ENCODE peak calls at places on chromosomes 4 and X, in six cellular contexts. One of them, this sample, is unnamed. For H3K4me1, the result is how much of the 10 kb centered on the place peaks cover.

GRCh38 chr4:13642576-13642975 is 15.1 kb upstream of the BOD1L1 start:
- DNase-seq in GM12878: no peak
- DNase-seq in K562: no peak
- DNase-seq in HepG2: no peak
- DNase-seq in H1: no peak
- DNase-seq in SK-N-SH: no peak
- DNase-seq in this sample: no peak

GRCh38 chrX:152821145-152821765 is 9.3 kb downstream of the CETN2 start:
- DNase-seq in GM12878: no peak
- DNase-seq in K562: peak
- DNase-seq in HepG2: peak
- DNase-seq in H1: peak
- DNase-seq in SK-N-SH: peak
- DNase-seq in this sample: peak

GRCh38 chr4:15964159-15964558 is 1.2 kb upstream of the FGFBP2 start:
- DNase-seq in GM12878: no peak
- DNase-seq in K562: no peak
- DNase-seq in HepG2: no peak
- DNase-seq in H1: no peak
- DNase-seq in SK-N-SH: no peak
- DNase-seq in this sample: no peak

GRCh38 chr4:153427363-153428071 is 38.6 kb upstream of the TMEM131L start:
- DNase-seq in GM12878: no peak
- DNase-seq in K562: no peak
- DNase-seq in HepG2: no peak
- DNase-seq in H1: no peak
- DNase-seq in SK-N-SH: no peak
- DNase-seq in this sample: no peak

GRCh38 chrX:8971116-8971515 is 62.8 kb downstream of the FAM9B start:
- DNase-seq in GM12878: no peak
- DNase-seq in K562: no peak
- DNase-seq in HepG2: peak
- DNase-seq in H1: no peak
- DNase-seq in SK-N-SH: peak
- DNase-seq in this sample: peak

GRCh38 chrX:100819534-100819836 is 706 bp upstream of the CSTF2 start:
- DNase-seq in GM12878: no peak
- DNase-seq in K562: no peak
- DNase-seq in HepG2: no peak
- DNase-seq in H1: no peak
- DNase-seq in SK-N-SH: no peak
- DNase-seq in this sample: no peak

GRCh38 chrX:43693602-43694406 is 37.7 kb downstream of the MAOA start:
- DNase-seq in GM12878: no peak
- DNase-seq in K562: no peak
- DNase-seq in HepG2: peak
- DNase-seq in H1: no peak
- DNase-seq in SK-N-SH: no peak
- DNase-seq in this sample: peak

GRCh38 chr4:150010525-150011126 is 67.6 kb upstream of the DCLK2 start:
- DNase-seq in GM12878: no peak
- DNase-seq in K562: peak
- DNase-seq in HepG2: peak
- DNase-seq in H1: no peak
- DNase-seq in SK-N-SH: peak
- DNase-seq in this sample: peak

GRCh38 chr4:87219648-87220093 is 747 bp downstream of the KLHL8 start:
- DNase-seq in GM12878: no peak
- DNase-seq in K562: peak
- DNase-seq in HepG2: peak
- DNase-seq in H1: no peak
- DNase-seq in SK-N-SH: no peak
- DNase-seq in this sample: no peak

GRCh38 chrX:8724176-8724757 is 7.7 kb downstream of the ANOS1 start:
- DNase-seq in GM12878: no peak
- DNase-seq in K562: no peak
- DNase-seq in HepG2: no peak
- DNase-seq in H1: no peak
- DNase-seq in SK-N-SH: peak
- DNase-seq in this sample: peak

GRCh38 chr4:139704915-139705485 is 39.4 kb downstream of the MGST2 start:
- DNase-seq in GM12878: no peak
- DNase-seq in K562: peak
- DNase-seq in HepG2: peak
- DNase-seq in H1: no peak
- DNase-seq in SK-N-SH: no peak
- DNase-seq in this sample: peak

GRCh38 chrX:110748256-110748811 is 47.3 kb downstream of the CHRDL1 start:
- DNase-seq in GM12878: no peak
- DNase-seq in K562: no peak
- DNase-seq in HepG2: no peak
- DNase-seq in H1: no peak
- DNase-seq in SK-N-SH: no peak
- DNase-seq in this sample: no peak

GRCh38 chrX:54492340-54492739 is 3.7 kb downstream of the FGD1 start:
- DNase-seq in GM12878: no peak
- DNase-seq in K562: no peak
- DNase-seq in HepG2: no peak
- DNase-seq in H1: no peak
- DNase-seq in SK-N-SH: no peak
- DNase-seq in this sample: no peak

GRCh38 chr4:15339732-15340131 is 88.1 kb upstream of the C1QTNF7 start:
- DNase-seq in GM12878: no peak
- DNase-seq in K562: no peak
- DNase-seq in HepG2: no peak
- DNase-seq in H1: no peak
- DNase-seq in SK-N-SH: no peak
- DNase-seq in this sample: no peak

GRCh38 chrX:104432321-104432720 is 133.7 kb upstream of the IL1RAPL2 start:
- DNase-seq in GM12878: no peak
- DNase-seq in K562: no peak
- DNase-seq in HepG2: no peak
- DNase-seq in H1: no peak
- DNase-seq in SK-N-SH: no peak
- DNase-seq in this sample: peak

GRCh38 chr4:48315728-48316630 is 25.4 kb upstream of the SLAIN2 start:
- DNase-seq in GM12878: no peak
- DNase-seq in K562: peak
- DNase-seq in HepG2: peak
- DNase-seq in H1: no peak
- DNase-seq in SK-N-SH: peak
- DNase-seq in this sample: peak

GRCh38 chrX:13377537-13377936 is 57.7 kb upstream of the ATXN3L start:
- DNase-seq in GM12878: no peak
- DNase-seq in K562: no peak
- DNase-seq in HepG2: no peak
- DNase-seq in H1: no peak
- DNase-seq in SK-N-SH: peak
- DNase-seq in this sample: no peak

GRCh38 chrX:14028473-14028872 is 1.2 kb downstream of the GEMIN8 start:
- DNase-seq in GM12878: peak
- DNase-seq in K562: no peak
- DNase-seq in HepG2: no peak
- DNase-seq in H1: no peak
- DNase-seq in SK-N-SH: no peak
- DNase-seq in this sample: no peak

GRCh38 chr4:150302553-150302952 is 224.3 kb downstream of the DCLK2 start:
- DNase-seq in GM12878: no peak
- DNase-seq in K562: peak
- DNase-seq in HepG2: peak
- DNase-seq in H1: no peak
- DNase-seq in SK-N-SH: no peak
- DNase-seq in this sample: peak

GRCh38 chr4:138405439-138405838 is 163.3 kb upstream of the SLC7A11 start:
- DNase-seq in GM12878: peak
- DNase-seq in K562: no peak
- DNase-seq in HepG2: no peak
- DNase-seq in H1: no peak
- DNase-seq in SK-N-SH: no peak
- DNase-seq in this sample: no peak

GRCh38 chr4:40629401-40630334 is at the start of gene RBM47:
- DNase-seq in GM12878: no peak
- DNase-seq in K562: no peak
- DNase-seq in HepG2: no peak
- DNase-seq in H1: peak
- DNase-seq in SK-N-SH: peak
- DNase-seq in this sample: peak

GRCh38 chrX:25288676-25289075 is 272.9 kb upstream of the ARX start:
- DNase-seq in GM12878: no peak
- DNase-seq in K562: no peak
- DNase-seq in HepG2: no peak
- DNase-seq in H1: no peak
- DNase-seq in SK-N-SH: no peak
- DNase-seq in this sample: no peak

GRCh38 chrX:105552395-105552794 is 269.9 kb upstream of the NRK start:
- DNase-seq in GM12878: no peak
- DNase-seq in K562: no peak
- DNase-seq in HepG2: no peak
- DNase-seq in H1: no peak
- DNase-seq in SK-N-SH: no peak
- DNase-seq in this sample: no peak

GRCh38 chr4:139619644-139620043 is 46.0 kb upstream of the MGST2 start:
- DNase-seq in GM12878: no peak
- DNase-seq in K562: peak
- DNase-seq in HepG2: peak
- DNase-seq in H1: no peak
- DNase-seq in SK-N-SH: no peak
- DNase-seq in this sample: peak

GRCh38 chr4:141645611-141646340 is 9.4 kb downstream of the IL15 start:
- DNase-seq in GM12878: no peak
- DNase-seq in K562: no peak
- DNase-seq in HepG2: no peak
- DNase-seq in H1: no peak
- DNase-seq in SK-N-SH: no peak
- DNase-seq in this sample: peak

GRCh38 chrX:336227-336626 is 17.6 kb upstream of the GTPBP6 start:
- DNase-seq in GM12878: no peak
- DNase-seq in K562: no peak
- DNase-seq in HepG2: no peak
- DNase-seq in H1: no peak
- DNase-seq in SK-N-SH: no peak
- DNase-seq in this sample: no peak

GRCh38 chrX:335758-336155 is 17.2 kb upstream of the GTPBP6 start:
- DNase-seq in GM12878: no peak
- DNase-seq in K562: no peak
- DNase-seq in HepG2: no peak
- DNase-seq in H1: no peak
- DNase-seq in SK-N-SH: no peak
- DNase-seq in this sample: no peak

GRCh38 chrX:333611-334311 is 15.2 kb upstream of the GTPBP6 start:
- DNase-seq in GM12878: no peak
- DNase-seq in K562: no peak
- DNase-seq in HepG2: no peak
- DNase-seq in H1: no peak
- DNase-seq in SK-N-SH: no peak
- DNase-seq in this sample: no peak

GRCh38 chrX:334331-334891 is 15.8 kb upstream of the GTPBP6 start:
- DNase-seq in GM12878: no peak
- DNase-seq in K562: no peak
- DNase-seq in HepG2: no peak
- DNase-seq in H1: no peak
- DNase-seq in SK-N-SH: no peak
- DNase-seq in this sample: no peak

GRCh38 chrX:334971-335757 is 16.6 kb upstream of the GTPBP6 start:
- DNase-seq in GM12878: no peak
- DNase-seq in K562: no peak
- DNase-seq in HepG2: no peak
- DNase-seq in H1: no peak
- DNase-seq in SK-N-SH: no peak
- DNase-seq in this sample: no peak
- H3K4me1 ChIP-seq in GM12878: under half
- H3K4me1 ChIP-seq in K562: under half
- H3K4me1 ChIP-seq in HepG2: under half
- H3K4me1 ChIP-seq in H1: under half
- H3K4me1 ChIP-seq in SK-N-SH: under half
- H3K4me1 ChIP-seq in this sample: under half

GRCh38 chr4:102627831-102628523 is 126.8 kb downstream of the NFKB1 start:
- DNase-seq in GM12878: no peak
- DNase-seq in K562: no peak
- DNase-seq in HepG2: no peak
- DNase-seq in H1: no peak
- DNase-seq in SK-N-SH: no peak
- DNase-seq in this sample: peak
- TF ChIP-seq CHD2 in GM12878: no peak
- TF ChIP-seq CHD2 in K562: no peak
- TF ChIP-seq CHD2 in HepG2: no peak
- TF ChIP-seq CHD2 in H1: no peak
- TF ChIP-seq CHD2 in SK-N-SH: no peak
- TF ChIP-seq CHD2 in this sample: no peak

GRCh38 chrX:37816766-37817165 is 30.6 kb downstream of the DYNLT3 start:
- DNase-seq in GM12878: no peak
- DNase-seq in K562: no peak
- DNase-seq in HepG2: no peak
- DNase-seq in H1: no peak
- DNase-seq in SK-N-SH: no peak
- DNase-seq in this sample: no peak
- H3K4me1 ChIP-seq in GM12878: under half
- H3K4me1 ChIP-seq in K562: under half
- H3K4me1 ChIP-seq in HepG2: under half
- H3K4me1 ChIP-seq in H1: under half
- H3K4me1 ChIP-seq in SK-N-SH: under half
- H3K4me1 ChIP-seq in this sample: under half

GRCh38 chr4:52870225-52870624 is 8.1 kb downstream of the RASL11B start:
- DNase-seq in GM12878: no peak
- DNase-seq in K562: no peak
- DNase-seq in HepG2: no peak
- DNase-seq in H1: no peak
- DNase-seq in SK-N-SH: no peak
- DNase-seq in this sample: no peak

GRCh38 chr4:52869656-52870055 is 7.5 kb downstream of the RASL11B start:
- DNase-seq in GM12878: no peak
- DNase-seq in K562: no peak
- DNase-seq in HepG2: no peak
- DNase-seq in H1: no peak
- DNase-seq in SK-N-SH: peak
- DNase-seq in this sample: no peak

GRCh38 chr4:52866734-52867133 is 4.6 kb downstream of the RASL11B start:
- DNase-seq in GM12878: no peak
- DNase-seq in K562: no peak
- DNase-seq in HepG2: no peak
- DNase-seq in H1: no peak
- DNase-seq in SK-N-SH: no peak
- DNase-seq in this sample: no peak

GRCh38 chr4:52868138-52868537 is 6.0 kb downstream of the RASL11B start:
- DNase-seq in GM12878: no peak
- DNase-seq in K562: no peak
- DNase-seq in HepG2: no peak
- DNase-seq in H1: no peak
- DNase-seq in SK-N-SH: peak
- DNase-seq in this sample: no peak

DNA sequence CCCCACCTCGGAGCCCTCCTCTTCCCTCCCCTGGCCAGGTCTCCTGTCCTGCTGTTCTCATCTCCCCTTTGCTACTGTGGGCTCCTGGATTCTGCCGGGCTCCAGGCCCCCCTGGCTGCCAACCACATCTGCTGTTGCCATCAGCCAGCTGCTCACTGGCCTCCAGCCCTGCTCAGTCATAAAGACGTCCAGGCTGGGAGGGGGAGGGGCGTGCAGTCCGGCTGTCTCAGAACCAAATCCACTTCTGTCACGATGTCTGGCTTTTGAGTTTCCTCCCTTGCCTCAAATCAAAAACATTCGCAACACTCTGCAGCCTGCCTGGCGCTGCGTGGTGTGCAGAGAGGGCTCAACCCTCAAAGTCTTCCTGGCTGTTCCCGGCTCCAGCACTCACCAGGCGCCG is 7.1 kb downstream of the RASL11B start:
- DNase-seq in GM12878: no peak
- DNase-seq in K562: no peak
- DNase-seq in HepG2: no peak
- DNase-seq in H1: no peak
- DNase-seq in SK-N-SH: peak
- DNase-seq in this sample: no peak
- TF ChIP-seq CHD2 in GM12878: no peak
- TF ChIP-seq CHD2 in K562: no peak
- TF ChIP-seq CHD2 in HepG2: no peak
- TF ChIP-seq CHD2 in H1: no peak
- TF ChIP-seq CHD2 in SK-N-SH: peak
- TF ChIP-seq CHD2 in this sample: no peak

This sample was measured in A549.